ENCODE peak calls at places on chromosomes 3 and 15, in nine cellular contexts. L, B, I, Z, A, J, K, F and H are unnamed samples.

GRCh38 chr3:99925584-99925983 is 107.9 kb downstream of the CMSS1 start:
- DNase-seq in L (peak; percentile 84), B (peak; percentile 9), I (no peak), Z (no peak), A (peak; percentile 86), J (no peak), K (no peak), F (peak; percentile 84), H (peak; percentile 36)

GRCh38 chr3:52534281-52535183 is 875 bp upstream of the NT5DC2 start:
- DNase-seq in L (peak; percentile 53), B (peak; percentile 12), I (no peak), Z (peak; percentile 9), A (no peak), J (no peak), K (no peak), F (no peak), H (no peak)

GRCh38 chr3:188452158-188452772 is 298.3 kb downstream of the LPP start:
- DNase-seq in L (no peak), B (no peak), I (no peak), Z (no peak), A (no peak), J (no peak), K (no peak), F (no peak), H (no peak)

GRCh38 chr3:171181907-171182690 is 155.6 kb upstream of the SLC2A2 start:
- DNase-seq in L (peak; percentile 65), B (no peak), I (no peak), Z (no peak), A (peak; percentile 88), J (no peak), K (no peak), F (no peak), H (no peak)

GRCh38 chr3:162610261-162610660 is 1113.7 kb downstream of the OTOL1 start:
- DNase-seq in L (no peak), B (no peak), I (no peak), Z (no peak), A (no peak), J (no peak), K (no peak), F (no peak), H (no peak)

GRCh38 chr15:83904107-83904720 is 250.3 kb downstream of the ADAMTSL3 start:
- DNase-seq in L (no peak), B (no peak), I (no peak), Z (no peak), A (peak; percentile 85), J (no peak), K (no peak), F (peak; percentile 54), H (peak; percentile 57)

GRCh38 chr15:51274956-51275355 is 63.4 kb downstream of the CYP19A1 start:
- DNase-seq in L (no peak), B (no peak), I (no peak), Z (no peak), A (no peak), J (no peak), K (no peak), F (no peak), H (no peak)

GRCh38 chr15:31459011-31459748 is 132.5 kb downstream of the KLF13 start:
- DNase-seq in L (peak; percentile 10), B (no peak), I (no peak), Z (no peak), A (no peak), J (no peak), K (no peak), F (no peak), H (no peak)

GRCh38 chr15:79128556-79128955 is 38.0 kb upstream of the RASGRF1 start:
- DNase-seq in L (no peak), B (no peak), I (no peak), Z (no peak), A (no peak), J (no peak), K (no peak), F (no peak), H (no peak)

GRCh38 chr3:53820756-53821580 is 25.3 kb downstream of the CHDH start:
- DNase-seq in L (peak; percentile 23), B (no peak), I (no peak), Z (no peak), A (no peak), J (no peak), K (no peak), F (no peak), H (no peak)